ENCODE peak calls at places on chromosomes 6 and 20, in six cellular contexts. C is brain microvascular endothelial cell; X is stimulated activated CD4-positive, alpha-beta T cell treated with anti-CD3 and anti-CD28 coated beads, Interleukin-4, amount 100 ng/mL, for 24 hours; Q is HS-5; F is endothelial cell; H is KBM-7. S is an unnamed sample.

GRCh38 chr6:4635666-4636065 is 140.5 kb upstream of the CDYL start:
- DNase-seq in C (no peak), X (no peak), Q (no peak), F (no peak), H (no peak), S (no peak)

GRCh38 chr6:45163952-45164766 is 164.0 kb upstream of the RUNX2 start:
- DNase-seq in C (no peak), X (peak), Q (no peak), F (no peak), H (no peak), S (peak)

GRCh38 chr20:44050925-44051660 is 135.9 kb downstream of the JPH2 start:
- DNase-seq in C (no peak), X (no peak), Q (no peak), F (no peak), H (no peak), S (no peak)

GRCh38 chr20:32168184-32168910 is 39.2 kb downstream of the PLAGL2 start:
- DNase-seq in C (peak), X (no peak), Q (no peak), F (no peak), H (peak), S (no peak)

GRCh38 chr6:159999240-159999671 is 30.4 kb downstream of the IGF2R start:
- DNase-seq in C (no peak), X (no peak), Q (no peak), F (no peak), H (no peak), S (no peak)

GRCh38 chr6:33620584-33621395 is at the start of gene ITPR3:
- DNase-seq in C (no peak), X (peak), Q (no peak), F (peak), H (peak), S (peak)

GRCh38 chr6:38432479-38432878 is 207.2 kb downstream of the BTBD9 start:
- DNase-seq in C (peak), X (no peak), Q (no peak), F (no peak), H (no peak), S (no peak)

GRCh38 chr20:56393133-56393472 is 658 bp downstream of the CSTF1 start:
- DNase-seq in C (no peak), X (no peak), Q (no peak), F (no peak), H (no peak), S (peak)

GRCh38 chr6:5471637-5472430 is 210.5 kb downstream of the FARS2 start:
- DNase-seq in C (no peak), X (no peak), Q (no peak), F (peak), H (no peak), S (no peak)

GRCh38 chr6:27894839-27895762 is 17.1 kb downstream of the OR2B2 start:
- DNase-seq in C (peak), X (peak), Q (peak), F (peak), H (peak), S (peak)

GRCh38 chr20:46951405-46951804 is 56.8 kb downstream of the EYA2 start:
- DNase-seq in C (peak), X (peak), Q (no peak), F (no peak), H (no peak), S (no peak)

GRCh38 chr6:125169058-125169457 is 15.5 kb downstream of the TPD52L1 start:
- DNase-seq in C (no peak), X (no peak), Q (no peak), F (no peak), H (no peak), S (no peak)

GRCh38 chr6:111628117-111628866 is 22.6 kb upstream of the TRAF3IP2 start:
- DNase-seq in C (no peak), X (no peak), Q (no peak), F (no peak), H (no peak), S (no peak)

GRCh38 chr6:1170793-1171192 is 141.1 kb upstream of the FOXQ1 start:
- DNase-seq in C (no peak), X (no peak), Q (no peak), F (no peak), H (peak), S (no peak)

GRCh38 chr20:10079964-10080363 is 45.2 kb downstream of the ANKEF1 start:
- DNase-seq in C (peak), X (no peak), Q (peak), F (no peak), H (no peak), S (no peak)

GRCh38 chr6:158662607-158663464 is 13.0 kb downstream of the SYTL3 start:
- DNase-seq in C (no peak), X (no peak), Q (no peak), F (no peak), H (peak), S (no peak)

GRCh38 chr6:15501806-15502450 is 160.9 kb downstream of the DTNBP1 start:
- DNase-seq in C (peak), X (no peak), Q (no peak), F (no peak), H (no peak), S (no peak)

GRCh38 chr20:25276533-25277050 is 28.7 kb downstream of the PYGB start:
- DNase-seq in C (no peak), X (no peak), Q (no peak), F (no peak), H (no peak), S (no peak)

GRCh38 chr6:161838306-161839035 is 564.6 kb upstream of the AGPAT4 start:
- DNase-seq in C (no peak), X (no peak), Q (no peak), F (no peak), H (no peak), S (no peak)

GRCh38 chr6:27040244-27041042 is 207.1 kb upstream of the PRSS16 start:
- DNase-seq in C (no peak), X (no peak), Q (no peak), F (no peak), H (no peak), S (no peak)

GRCh38 chr6:113392551-113393055 is 464.5 kb upstream of the MARCKS start:
- DNase-seq in C (no peak), X (no peak), Q (no peak), F (no peak), H (no peak), S (no peak)

GRCh38 chr6:131955192-131955591 is 4.0 kb upstream of the CCN2 start:
- DNase-seq in C (no peak), X (no peak), Q (no peak), F (no peak), H (no peak), S (no peak)

GRCh38 chr6:89082439-89082838 is 1.9 kb downstream of the PNRC1 start:
- DNase-seq in C (peak), X (peak), Q (no peak), F (no peak), H (peak), S (peak)

GRCh38 chr6:104955491-104955890 is 1.4 kb upstream of the LIN28B start:
- DNase-seq in C (no peak), X (no peak), Q (no peak), F (peak), H (peak), S (no peak)

GRCh38 chr6:25781134-25781533 is 26.6 kb downstream of the SLC17A4 start:
- DNase-seq in C (no peak), X (no peak), Q (no peak), F (no peak), H (no peak), S (no peak)

GRCh38 chr6:27867051-27867940 is 44.9 kb downstream of the OR2B2 start:
- DNase-seq in C (peak), X (peak), Q (peak), F (peak), H (no peak), S (peak)